ENCODE peak calls at places on chromosome X, in six cellular contexts. One of them, this sample, is unnamed.

GRCh38 chrX:33183366-33183765 is 28.0 kb downstream of the DMD start:
- DNase-seq in mesenchymal stem cell: peak; percentile 43
- DNase-seq in IMR-90: peak; percentile 82
- DNase-seq in neuronal stem cell: no peak
- DNase-seq in H9: no peak
- DNase-seq in H1: no peak
- DNase-seq in this sample: no peak

GRCh38 chrX:123424546-123424945 is 240.5 kb downstream of the GRIA3 start:
- DNase-seq in mesenchymal stem cell: peak; percentile 38
- DNase-seq in IMR-90: peak; percentile 27
- DNase-seq in neuronal stem cell: no peak
- DNase-seq in H1: no peak
- DNase-seq in H9: no peak
- DNase-seq in this sample: no peak

GRCh38 chrX:57918750-57919436 is 8.6 kb upstream of the ZXDA start:
- DNase-seq in mesenchymal stem cell: peak; percentile 0
- DNase-seq in H9: no peak
- DNase-seq in neuronal stem cell: no peak
- DNase-seq in H1: no peak
- DNase-seq in IMR-90: peak; percentile 17
- DNase-seq in this sample: peak; percentile 46

GRCh38 chrX:14427614-14428013 is 101.7 kb upstream of the GLRA2 start:
- DNase-seq in H1: no peak
- DNase-seq in IMR-90: no peak
- DNase-seq in neuronal stem cell: no peak
- DNase-seq in mesenchymal stem cell: no peak
- DNase-seq in H9: no peak
- DNase-seq in this sample: no peak

GRCh38 chrX:41923925-41924693 is 755 bp upstream of the CASK start:
- DNase-seq in H9: peak; percentile 40
- DNase-seq in mesenchymal stem cell: peak; percentile 64
- DNase-seq in H1: no peak
- DNase-seq in IMR-90: peak; percentile 26
- DNase-seq in neuronal stem cell: no peak
- DNase-seq in this sample: peak; percentile 21

GRCh38 chrX:82230013-82230412 is 1028.1 kb downstream of the SH3BGRL start:
- DNase-seq in IMR-90: no peak
- DNase-seq in mesenchymal stem cell: no peak
- DNase-seq in neuronal stem cell: no peak
- DNase-seq in H9: no peak
- DNase-seq in H1: no peak
- DNase-seq in this sample: no peak

GRCh38 chrX:67544281-67544680 is 460 bp downstream of the AR start:
- DNase-seq in H9: peak; percentile 41
- DNase-seq in neuronal stem cell: peak; percentile 17
- DNase-seq in IMR-90: no peak
- DNase-seq in mesenchymal stem cell: peak; percentile 38
- DNase-seq in H1: no peak
- DNase-seq in this sample: no peak

GRCh38 chrX:95218964-95219363 is 1465.7 kb upstream of the DIAPH2 start:
- DNase-seq in H9: no peak
- DNase-seq in mesenchymal stem cell: no peak
- DNase-seq in neuronal stem cell: no peak
- DNase-seq in H1: no peak
- DNase-seq in IMR-90: no peak
- DNase-seq in this sample: no peak

GRCh38 chrX:56219702-56220101 is 12.5 kb upstream of the KLF8 start:
- DNase-seq in neuronal stem cell: no peak
- DNase-seq in IMR-90: no peak
- DNase-seq in mesenchymal stem cell: no peak
- DNase-seq in H9: no peak
- DNase-seq in H1: no peak
- DNase-seq in this sample: no peak

GRCh38 chrX:9515464-9515863 is 50.6 kb downstream of the TBL1X start:
- DNase-seq in IMR-90: no peak
- DNase-seq in H9: no peak
- DNase-seq in mesenchymal stem cell: no peak
- DNase-seq in H1: no peak
- DNase-seq in neuronal stem cell: no peak
- DNase-seq in this sample: no peak

GRCh38 chrX:10795721-10796120 is 175.3 kb upstream of the MID1 start:
- DNase-seq in H9: no peak
- DNase-seq in H1: no peak
- DNase-seq in mesenchymal stem cell: peak; percentile 45
- DNase-seq in neuronal stem cell: no peak
- DNase-seq in IMR-90: no peak
- DNase-seq in this sample: no peak

GRCh38 chrX:108323751-108324150 is 114.5 kb downstream of the COL4A6 start:
- DNase-seq in H9: no peak
- DNase-seq in H1: no peak
- DNase-seq in mesenchymal stem cell: peak; percentile 30
- DNase-seq in neuronal stem cell: no peak
- DNase-seq in IMR-90: no peak
- DNase-seq in this sample: no peak

GRCh38 chrX:41558531-41558930 is 111.4 kb downstream of the NYX start:
- DNase-seq in mesenchymal stem cell: peak; percentile 36
- DNase-seq in H9: no peak
- DNase-seq in IMR-90: peak; percentile 47
- DNase-seq in H1: no peak
- DNase-seq in neuronal stem cell: no peak
- DNase-seq in this sample: peak; percentile 52

GRCh38 chrX:38930474-38930873 is 129.2 kb downstream of the MID1IP1 start:
- DNase-seq in mesenchymal stem cell: no peak
- DNase-seq in neuronal stem cell: no peak
- DNase-seq in H1: no peak
- DNase-seq in IMR-90: no peak
- DNase-seq in H9: no peak
- DNase-seq in this sample: no peak
- H4K91ac ChIP-seq in mesenchymal stem cell: no peak overlapping the region
- H4K91ac ChIP-seq in neuronal stem cell: no peak overlapping the region
- H4K91ac ChIP-seq in H1: no peak overlapping the region
- H4K91ac ChIP-seq in IMR-90: no peak overlapping the region
- H4K91ac ChIP-seq in H9: no peak overlapping the region
- H4K91ac ChIP-seq in this sample: no peak overlapping the region

DNA sequence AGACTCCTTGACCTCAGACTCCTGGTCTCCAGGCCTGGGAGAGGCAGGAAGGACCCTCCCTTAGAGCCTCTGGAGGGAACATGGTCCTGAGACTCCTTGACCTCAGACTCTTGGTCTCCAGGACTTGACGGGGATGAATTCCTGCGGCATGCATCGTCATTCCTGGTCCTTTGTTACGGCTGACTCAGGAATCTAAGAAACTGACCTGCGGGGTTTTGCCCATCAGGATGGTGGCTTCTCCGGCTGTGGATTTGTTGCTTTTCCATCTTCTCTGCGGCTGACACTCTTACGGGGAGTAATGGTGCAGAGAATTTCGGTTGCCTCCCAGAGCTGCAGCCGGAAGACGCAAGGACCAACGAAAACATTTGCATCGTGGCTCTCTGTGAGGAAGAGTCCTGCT is 36.2 kb downstream of the SHOX start:
- DNase-seq in IMR-90: no peak
- DNase-seq in H1: no peak
- DNase-seq in neuronal stem cell: no peak
- DNase-seq in H9: no peak
- DNase-seq in mesenchymal stem cell: no peak
- DNase-seq in this sample: peak; percentile 39
- H4K91ac ChIP-seq in IMR-90: no peak overlapping the region
- H4K91ac ChIP-seq in H1: peak overlapping the region; percentile 85
- H4K91ac ChIP-seq in neuronal stem cell: no peak overlapping the region
- H4K91ac ChIP-seq in H9: no peak overlapping the region
- H4K91ac ChIP-seq in mesenchymal stem cell: no peak overlapping the region
- H4K91ac ChIP-seq in this sample: no peak overlapping the region

DNA sequence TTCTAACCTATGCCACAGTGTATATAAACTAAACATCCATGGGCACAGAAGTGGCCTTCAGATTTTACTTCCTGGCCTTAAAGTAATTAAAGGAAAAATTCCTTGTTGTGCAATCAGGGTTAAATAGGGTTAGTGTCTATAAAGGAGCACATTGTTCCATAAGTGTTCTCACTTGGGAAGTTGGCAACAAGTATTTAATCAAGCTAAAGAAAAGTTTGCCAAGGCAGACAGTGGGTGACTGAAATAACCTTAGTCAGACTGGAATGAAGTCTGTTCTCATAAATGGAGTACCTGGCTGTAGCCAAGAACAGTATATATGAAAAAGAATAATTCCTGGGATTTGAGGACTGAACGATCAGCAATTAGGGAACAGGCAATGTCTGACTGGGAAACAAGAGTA is 213.6 kb downstream of the HTR2C start:
- DNase-seq in H9: no peak
- DNase-seq in neuronal stem cell: no peak
- DNase-seq in mesenchymal stem cell: no peak
- DNase-seq in IMR-90: no peak
- DNase-seq in H1: no peak
- DNase-seq in this sample: no peak
- H4K91ac ChIP-seq in H9: no peak overlapping the region
- H4K91ac ChIP-seq in neuronal stem cell: no peak overlapping the region
- H4K91ac ChIP-seq in mesenchymal stem cell: no peak overlapping the region
- H4K91ac ChIP-seq in IMR-90: no peak overlapping the region
- H4K91ac ChIP-seq in H1: no peak overlapping the region
- H4K91ac ChIP-seq in this sample: no peak overlapping the region

GRCh38 chrX:30791296-30792278 is 97.5 kb downstream of the TAB3 start:
- DNase-seq in mesenchymal stem cell: no peak
- DNase-seq in H9: no peak
- DNase-seq in IMR-90: no peak
- DNase-seq in H1: no peak
- DNase-seq in neuronal stem cell: no peak
- DNase-seq in this sample: no peak

GRCh38 chrX:30781711-30782444 is 107.2 kb downstream of the TAB3 start:
- DNase-seq in mesenchymal stem cell: no peak
- DNase-seq in neuronal stem cell: no peak
- DNase-seq in IMR-90: no peak
- DNase-seq in H1: no peak
- DNase-seq in H9: no peak
- DNase-seq in this sample: no peak

GRCh38 chrX:30786374-30786773 is 102.7 kb downstream of the TAB3 start:
- DNase-seq in neuronal stem cell: no peak
- DNase-seq in IMR-90: no peak
- DNase-seq in H1: no peak
- DNase-seq in H9: no peak
- DNase-seq in mesenchymal stem cell: no peak
- DNase-seq in this sample: no peak

GRCh38 chrX:30787012-30787411 is 102.0 kb downstream of the TAB3 start:
- DNase-seq in H9: peak; percentile 10
- DNase-seq in mesenchymal stem cell: no peak
- DNase-seq in H1: no peak
- DNase-seq in neuronal stem cell: no peak
- DNase-seq in IMR-90: no peak
- DNase-seq in this sample: no peak
- H4K91ac ChIP-seq in H9: no peak overlapping the region
- H4K91ac ChIP-seq in mesenchymal stem cell: no peak overlapping the region
- H4K91ac ChIP-seq in H1: no peak overlapping the region
- H4K91ac ChIP-seq in neuronal stem cell: no peak overlapping the region
- H4K91ac ChIP-seq in IMR-90: no peak overlapping the region
- H4K91ac ChIP-seq in this sample: no peak overlapping the region

DNA sequence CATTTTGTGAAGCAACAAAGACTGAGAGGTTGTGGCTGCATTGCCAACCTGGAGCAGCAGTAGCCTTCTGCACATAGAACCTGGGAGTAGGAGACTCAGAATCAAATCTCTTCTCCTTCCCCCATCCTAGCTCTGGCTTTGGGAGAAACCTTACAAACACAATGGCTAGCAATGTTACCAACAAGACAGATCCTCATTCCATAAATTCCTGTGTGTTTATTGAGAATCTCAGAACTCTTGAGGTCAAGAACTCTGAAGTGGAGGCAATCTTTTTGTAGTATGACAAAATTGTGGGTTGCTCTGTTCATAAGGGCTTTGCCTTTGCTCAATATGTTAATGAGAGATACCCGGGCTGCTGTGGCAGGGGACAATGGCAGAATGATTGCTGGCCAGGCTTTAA is 406.7 kb upstream of the SPANXN1 start:
- DNase-seq in neuronal stem cell: no peak
- DNase-seq in H1: no peak
- DNase-seq in IMR-90: no peak
- DNase-seq in H9: no peak
- DNase-seq in mesenchymal stem cell: peak; percentile 26
- DNase-seq in this sample: no peak
- H4K91ac ChIP-seq in neuronal stem cell: no peak overlapping the region
- H4K91ac ChIP-seq in H1: no peak overlapping the region
- H4K91ac ChIP-seq in IMR-90: no peak overlapping the region
- H4K91ac ChIP-seq in H9: no peak overlapping the region
- H4K91ac ChIP-seq in mesenchymal stem cell: no peak overlapping the region
- H4K91ac ChIP-seq in this sample: no peak overlapping the region

GRCh38 chrX:153878285-153878779 is 7.6 kb downstream of the L1CAM start:
- DNase-seq in IMR-90: no peak
- DNase-seq in H9: no peak
- DNase-seq in H1: no peak
- DNase-seq in neuronal stem cell: no peak
- DNase-seq in mesenchymal stem cell: no peak
- DNase-seq in this sample: no peak

GRCh38 chrX:153879741-153880439 is 6.1 kb downstream of the L1CAM start:
- DNase-seq in H1: no peak
- DNase-seq in mesenchymal stem cell: no peak
- DNase-seq in IMR-90: no peak
- DNase-seq in neuronal stem cell: no peak
- DNase-seq in H9: no peak
- DNase-seq in this sample: no peak

GRCh38 chrX:153877571-153878261 is 8.3 kb downstream of the L1CAM start:
- DNase-seq in H9: no peak
- DNase-seq in neuronal stem cell: no peak
- DNase-seq in H1: no peak
- DNase-seq in mesenchymal stem cell: no peak
- DNase-seq in IMR-90: no peak
- DNase-seq in this sample: no peak

GRCh38 chrX:153880440-153880815 is 5.5 kb downstream of the L1CAM start:
- DNase-seq in IMR-90: no peak
- DNase-seq in neuronal stem cell: no peak
- DNase-seq in mesenchymal stem cell: no peak
- DNase-seq in H1: no peak
- DNase-seq in H9: no peak
- DNase-seq in this sample: no peak

DNA sequence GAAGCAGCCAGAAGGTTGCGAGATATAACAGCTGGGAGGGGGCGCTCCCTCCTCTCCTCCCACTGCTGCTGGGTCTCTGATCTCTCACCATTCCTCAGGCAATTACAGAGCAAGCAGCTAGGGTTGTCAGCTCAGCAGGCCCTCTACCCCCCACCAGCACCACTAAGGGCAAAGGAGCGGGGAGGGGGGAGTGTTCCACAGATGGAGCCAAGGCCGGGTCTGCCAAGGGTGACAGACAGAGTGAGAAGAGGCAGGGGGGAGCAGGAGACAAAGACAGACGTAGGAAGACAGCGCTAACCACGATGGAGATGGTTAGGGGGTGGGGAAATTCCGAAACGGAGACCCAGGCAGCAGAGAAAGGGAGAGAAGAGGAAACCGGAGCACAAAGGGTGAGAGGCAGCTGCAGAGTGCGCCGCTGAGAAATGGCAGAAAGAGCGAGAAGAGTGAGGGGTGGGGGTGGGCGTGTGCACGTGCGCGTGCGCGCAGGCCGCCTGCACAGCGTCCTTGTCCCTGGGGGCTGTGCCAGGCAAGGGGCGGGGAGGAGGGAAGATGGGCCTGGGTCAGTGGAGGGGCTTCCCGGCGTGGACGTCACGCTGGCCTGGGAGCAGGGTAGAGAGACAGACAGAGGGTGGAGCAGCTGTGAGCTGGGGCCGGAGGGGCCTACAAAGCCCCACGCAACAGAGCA is 6.9 kb downstream of the L1CAM start:
- DNase-seq in H9: peak; percentile 61
- DNase-seq in IMR-90: no peak
- DNase-seq in H1: no peak
- DNase-seq in neuronal stem cell: no peak
- DNase-seq in mesenchymal stem cell: no peak
- DNase-seq in this sample: no peak
- H4K91ac ChIP-seq in H9: no peak overlapping the region
- H4K91ac ChIP-seq in IMR-90: no peak overlapping the region
- H4K91ac ChIP-seq in H1: no peak overlapping the region
- H4K91ac ChIP-seq in neuronal stem cell: no peak overlapping the region
- H4K91ac ChIP-seq in mesenchymal stem cell: no peak overlapping the region
- H4K91ac ChIP-seq in this sample: no peak overlapping the region

This sample was measured in trophoblast cell.